ENCODE peak calls at places on chromosomes 5 and 9, in four cellular contexts. One of them, this sample, is unnamed.

GRCh38 chr5:164370841-164371240 is 865.4 kb downstream of the MAT2B start:
- DNase-seq in activated CD8-positive, alpha-beta memory T cell treated with anti-CD3 and anti-CD28 coated beads for 24 hours: no peak
- DNase-seq in stimulated activated CD4-positive, alpha-beta T cell treated with anti-CD3 and anti-CD28 coated beads, TNF-alpha, amount 100 ng/mL, for 24 hours: no peak
- DNase-seq in HTR-8/SVneo: no peak
- DNase-seq in this sample: no peak

GRCh38 chr5:120443607-120444006 is 20.5 kb upstream of the PRR16 start:
- DNase-seq in activated CD8-positive, alpha-beta memory T cell treated with anti-CD3 and anti-CD28 coated beads for 24 hours: no peak
- DNase-seq in stimulated activated CD4-positive, alpha-beta T cell treated with anti-CD3 and anti-CD28 coated beads, TNF-alpha, amount 100 ng/mL, for 24 hours: no peak
- DNase-seq in HTR-8/SVneo: no peak
- DNase-seq in this sample: no peak

GRCh38 chr9:132077881-132078280 is 1.8 kb downstream of the MED27 start:
- DNase-seq in stimulated activated CD4-positive, alpha-beta T cell treated with anti-CD3 and anti-CD28 coated beads, TNF-alpha, amount 100 ng/mL, for 24 hours: no peak
- DNase-seq in HTR-8/SVneo: no peak
- DNase-seq in activated CD8-positive, alpha-beta memory T cell treated with anti-CD3 and anti-CD28 coated beads for 24 hours: no peak
- DNase-seq in this sample: no peak

GRCh38 chr5:91794455-91794854 is 411.3 kb upstream of the ARRDC3 start:
- DNase-seq in stimulated activated CD4-positive, alpha-beta T cell treated with anti-CD3 and anti-CD28 coated beads, TNF-alpha, amount 100 ng/mL, for 24 hours: no peak
- DNase-seq in activated CD8-positive, alpha-beta memory T cell treated with anti-CD3 and anti-CD28 coated beads for 24 hours: no peak
- DNase-seq in HTR-8/SVneo: no peak
- DNase-seq in this sample: no peak

GRCh38 chr5:9461246-9461645 is 84.6 kb downstream of the SEMA5A start:
- DNase-seq in activated CD8-positive, alpha-beta memory T cell treated with anti-CD3 and anti-CD28 coated beads for 24 hours: no peak
- DNase-seq in stimulated activated CD4-positive, alpha-beta T cell treated with anti-CD3 and anti-CD28 coated beads, TNF-alpha, amount 100 ng/mL, for 24 hours: no peak
- DNase-seq in HTR-8/SVneo: no peak
- DNase-seq in this sample: no peak

GRCh38 chr5:154970759-154971158 is 29.9 kb downstream of the MRPL22 start:
- DNase-seq in stimulated activated CD4-positive, alpha-beta T cell treated with anti-CD3 and anti-CD28 coated beads, TNF-alpha, amount 100 ng/mL, for 24 hours: no peak
- DNase-seq in activated CD8-positive, alpha-beta memory T cell treated with anti-CD3 and anti-CD28 coated beads for 24 hours: no peak
- DNase-seq in HTR-8/SVneo: no peak
- DNase-seq in this sample: no peak

GRCh38 chr5:174320051-174320450 is 274.5 kb downstream of the NSG2 start:
- DNase-seq in activated CD8-positive, alpha-beta memory T cell treated with anti-CD3 and anti-CD28 coated beads for 24 hours: no peak
- DNase-seq in HTR-8/SVneo: no peak
- DNase-seq in stimulated activated CD4-positive, alpha-beta T cell treated with anti-CD3 and anti-CD28 coated beads, TNF-alpha, amount 100 ng/mL, for 24 hours: no peak
- DNase-seq in this sample: no peak

GRCh38 chr5:43192558-43193170 is 639 bp downstream of the NIM1K start:
- DNase-seq in activated CD8-positive, alpha-beta memory T cell treated with anti-CD3 and anti-CD28 coated beads for 24 hours: peak; percentile 68
- DNase-seq in stimulated activated CD4-positive, alpha-beta T cell treated with anti-CD3 and anti-CD28 coated beads, TNF-alpha, amount 100 ng/mL, for 24 hours: no peak
- DNase-seq in HTR-8/SVneo: no peak
- DNase-seq in this sample: no peak

GRCh38 chr5:10756539-10756938 is 4.5 kb downstream of the DAP start:
- DNase-seq in HTR-8/SVneo: no peak
- DNase-seq in activated CD8-positive, alpha-beta memory T cell treated with anti-CD3 and anti-CD28 coated beads for 24 hours: no peak
- DNase-seq in stimulated activated CD4-positive, alpha-beta T cell treated with anti-CD3 and anti-CD28 coated beads, TNF-alpha, amount 100 ng/mL, for 24 hours: no peak
- DNase-seq in this sample: no peak

GRCh38 chr5:98769256-98770157 is 4.0 kb upstream of the RGMB start:
- DNase-seq in activated CD8-positive, alpha-beta memory T cell treated with anti-CD3 and anti-CD28 coated beads for 24 hours: peak; percentile 69
- DNase-seq in HTR-8/SVneo: peak; percentile 32
- DNase-seq in stimulated activated CD4-positive, alpha-beta T cell treated with anti-CD3 and anti-CD28 coated beads, TNF-alpha, amount 100 ng/mL, for 24 hours: no peak
- DNase-seq in this sample: no peak

GRCh38 chr5:56673171-56673570 is 142.2 kb upstream of the MAP3K1 start:
- DNase-seq in HTR-8/SVneo: no peak
- DNase-seq in activated CD8-positive, alpha-beta memory T cell treated with anti-CD3 and anti-CD28 coated beads for 24 hours: no peak
- DNase-seq in stimulated activated CD4-positive, alpha-beta T cell treated with anti-CD3 and anti-CD28 coated beads, TNF-alpha, amount 100 ng/mL, for 24 hours: no peak
- DNase-seq in this sample: no peak

GRCh38 chr5:35904443-35905132 is 33.8 kb downstream of the CAPSL start:
- DNase-seq in HTR-8/SVneo: no peak
- DNase-seq in stimulated activated CD4-positive, alpha-beta T cell treated with anti-CD3 and anti-CD28 coated beads, TNF-alpha, amount 100 ng/mL, for 24 hours: no peak
- DNase-seq in activated CD8-positive, alpha-beta memory T cell treated with anti-CD3 and anti-CD28 coated beads for 24 hours: no peak
- DNase-seq in this sample: no peak

GRCh38 chr5:160555836-160556660 is 134.4 kb downstream of the PTTG1 start:
- DNase-seq in HTR-8/SVneo: no peak
- DNase-seq in stimulated activated CD4-positive, alpha-beta T cell treated with anti-CD3 and anti-CD28 coated beads, TNF-alpha, amount 100 ng/mL, for 24 hours: no peak
- DNase-seq in activated CD8-positive, alpha-beta memory T cell treated with anti-CD3 and anti-CD28 coated beads for 24 hours: no peak
- DNase-seq in this sample: no peak

GRCh38 chr5:73895471-73895870 is 269.5 kb downstream of the ARHGEF28 start:
- DNase-seq in HTR-8/SVneo: no peak
- DNase-seq in activated CD8-positive, alpha-beta memory T cell treated with anti-CD3 and anti-CD28 coated beads for 24 hours: no peak
- DNase-seq in stimulated activated CD4-positive, alpha-beta T cell treated with anti-CD3 and anti-CD28 coated beads, TNF-alpha, amount 100 ng/mL, for 24 hours: no peak
- DNase-seq in this sample: no peak

GRCh38 chr5:31412324-31412723 is 119.6 kb downstream of the DROSHA start:
- DNase-seq in activated CD8-positive, alpha-beta memory T cell treated with anti-CD3 and anti-CD28 coated beads for 24 hours: no peak
- DNase-seq in HTR-8/SVneo: no peak
- DNase-seq in stimulated activated CD4-positive, alpha-beta T cell treated with anti-CD3 and anti-CD28 coated beads, TNF-alpha, amount 100 ng/mL, for 24 hours: no peak
- DNase-seq in this sample: no peak

GRCh38 chr5:159956074-159956473 is 39.8 kb downstream of the ADRA1B start:
- DNase-seq in activated CD8-positive, alpha-beta memory T cell treated with anti-CD3 and anti-CD28 coated beads for 24 hours: no peak
- DNase-seq in stimulated activated CD4-positive, alpha-beta T cell treated with anti-CD3 and anti-CD28 coated beads, TNF-alpha, amount 100 ng/mL, for 24 hours: no peak
- DNase-seq in HTR-8/SVneo: no peak
- DNase-seq in this sample: no peak

GRCh38 chr9:98978231-98978681 is 34.5 kb downstream of the COL15A1 start:
- DNase-seq in stimulated activated CD4-positive, alpha-beta T cell treated with anti-CD3 and anti-CD28 coated beads, TNF-alpha, amount 100 ng/mL, for 24 hours: no peak
- DNase-seq in HTR-8/SVneo: no peak
- DNase-seq in activated CD8-positive, alpha-beta memory T cell treated with anti-CD3 and anti-CD28 coated beads for 24 hours: no peak
- DNase-seq in this sample: no peak

GRCh38 chr9:37621299-37621934 is 29.0 kb upstream of the TOMM5 start:
- DNase-seq in stimulated activated CD4-positive, alpha-beta T cell treated with anti-CD3 and anti-CD28 coated beads, TNF-alpha, amount 100 ng/mL, for 24 hours: no peak
- DNase-seq in activated CD8-positive, alpha-beta memory T cell treated with anti-CD3 and anti-CD28 coated beads for 24 hours: no peak
- DNase-seq in HTR-8/SVneo: no peak
- DNase-seq in this sample: no peak

GRCh38 chr9:111969061-111969460 is 72.4 kb downstream of the UGCG start:
- DNase-seq in HTR-8/SVneo: no peak
- DNase-seq in activated CD8-positive, alpha-beta memory T cell treated with anti-CD3 and anti-CD28 coated beads for 24 hours: no peak
- DNase-seq in stimulated activated CD4-positive, alpha-beta T cell treated with anti-CD3 and anti-CD28 coated beads, TNF-alpha, amount 100 ng/mL, for 24 hours: no peak
- DNase-seq in this sample: no peak